ENCODE peak calls at places on chromosomes 12 and 14, in four cellular contexts. L is Right ventricle myocardium superior, R is NCI-H69, U is SK-N-MC. H is an unnamed sample.

GRCh38 chr12:66197413-66198055 is 8.5 kb downstream of the IRAK3 start:
- DNase-seq in R (no peak), L (no peak), U (no peak), H (no peak)

GRCh38 chr12:5745251-5745888 is 199.7 kb downstream of the ANO2 start:
- DNase-seq in U (no peak), L (peak), R (peak), H (no peak)

GRCh38 chr14:61253064-61253753 is 27.9 kb downstream of the TMEM30B start:
- DNase-seq in L (no peak), U (no peak), R (peak), H (no peak)

GRCh38 chr12:82793882-82794281 is 107.2 kb downstream of the TMTC2 start:
- DNase-seq in R (peak), L (no peak), U (no peak), H (no peak)

GRCh38 chr12:100566887-100567637 is 6.4 kb upstream of the GAS2L3 start:
- DNase-seq in R (peak), L (no peak), U (no peak), H (no peak)

GRCh38 chr14:104405566-104406226 is 173.9 kb upstream of the C14orf180 start:
- DNase-seq in R (no peak), L (peak), U (no peak), H (no peak)

GRCh38 chr12:20629414-20630156 is 65.5 kb upstream of the SLCO1C1 start:
- DNase-seq in U (no peak), R (no peak), L (no peak), H (no peak)

GRCh38 chr12:94204647-94205247 is 56.4 kb downstream of the PLXNC1 start:
- DNase-seq in L (no peak), R (no peak), U (no peak), H (no peak)

GRCh38 chr12:80320121-80320678 is 123.8 kb upstream of the PTPRQ start:
- DNase-seq in U (no peak), L (no peak), R (no peak), H (no peak)

GRCh38 chr14:94690896-94691657 is 78.8 kb downstream of the GSC start:
- DNase-seq in R (no peak), L (no peak), U (no peak), H (no peak)

GRCh38 chr12:62785941-62786559 is 148.9 kb downstream of the PPM1H start:
- DNase-seq in R (peak), L (no peak), U (no peak), H (no peak)

GRCh38 chr12:110846615-110847566 is at the start of gene CCDC63:
- DNase-seq in L (peak), R (peak), U (no peak), H (peak)

GRCh38 chr14:100476012-100476822 is 111.0 kb downstream of the BEGAIN start:
- DNase-seq in L (no peak), R (peak), U (no peak), H (no peak)

GRCh38 chr12:59632408-59632807 is 36.6 kb downstream of the SLC16A7 start:
- DNase-seq in U (no peak), L (no peak), R (no peak), H (no peak)